ENCODE peak calls at places on chromosomes 12 and 14, in nine cellular contexts. O is C1 segment of cervical spinal cord; K is IMR-90; G is SW 1271; E is stimulated activated effector memory CD8-positive, alpha-beta T cell treated with anti-CD3 and anti-CD28 coated beads, Interleukin-12 subunit alpha, Interleukin-12 subunit beta, amount 100 ng/mL, for 72 hours; X is EH; B is stimulated activated CD4-positive, alpha-beta T cell treated with anti-CD3 and anti-CD28 coated beads, Interleukin-2, amount 100 ng/mL, for 24 hours; Z is HuH-7.5; U is Jurkat, Clone E6-1. P is an unnamed sample.

GRCh38 chr14:60225268-60225667 is 23.8 kb upstream of the PPM1A start:
- DNase-seq in O (no peak), E (no peak), Z (no peak), X (no peak), B (no peak), G (no peak), U (no peak), K (no peak), P (no peak)

GRCh38 chr12:47340391-47341015 is 260.7 kb upstream of the AMIGO2 start:
- DNase-seq in E (no peak), G (no peak), K (no peak), B (no peak), Z (no peak), X (no peak), U (no peak), O (no peak), P (no peak)

GRCh38 chr12:104951759-104952509 is 6.2 kb downstream of the SLC41A2 start:
- DNase-seq in G (no peak), K (peak), X (peak), O (no peak), E (no peak), B (no peak), U (no peak), Z (no peak), P (no peak)

GRCh38 chr12:9721394-9722092 is 11.4 kb downstream of the CLECL1 start:
- DNase-seq in E (no peak), U (no peak), X (no peak), G (no peak), K (peak), O (no peak), B (no peak), Z (no peak), P (no peak)

GRCh38 chr14:104803916-104804371 is 3.0 kb downstream of the ZBTB42 start:
- DNase-seq in K (peak), O (no peak), B (no peak), Z (no peak), U (no peak), X (peak), G (no peak), E (no peak), P (no peak)

GRCh38 chr14:88793259-88793625 is 489 bp upstream of the EML5 start:
- DNase-seq in U (no peak), K (no peak), Z (no peak), X (no peak), B (no peak), O (no peak), E (no peak), G (no peak), P (no peak)

GRCh38 chr14:55005071-55005470 is 21.8 kb downstream of the WDHD1 start:
- DNase-seq in O (no peak), K (peak), G (no peak), X (peak), U (peak), E (no peak), Z (no peak), B (no peak), P (no peak)

GRCh38 chr14:64841772-64842490 is 37.8 kb downstream of the SPTB start:
- DNase-seq in K (no peak), O (no peak), X (peak), Z (no peak), E (no peak), G (no peak), B (no peak), U (no peak), P (no peak)

GRCh38 chr14:77004711-77005460 is 23.6 kb downstream of the IRF2BPL start:
- DNase-seq in X (no peak), U (no peak), O (no peak), G (no peak), B (no peak), K (no peak), E (no peak), Z (no peak), P (no peak)

GRCh38 chr14:72643317-72643801 is 250.5 kb downstream of the DPF3 start:
- DNase-seq in E (no peak), O (peak), G (peak), Z (no peak), K (peak), U (no peak), X (peak), B (no peak), P (no peak)

P was measured in DMS153.